ENCODE peak calls at places on chromosome 5, in four cellular contexts. Q, E, J and X are unnamed samples.

GRCh38 chr5:126864042-126864688 is 87.2 kb downstream of the LMNB1 start:
- DNase-seq in Q (no peak), J (no peak), E (no peak), X (no peak)

GRCh38 chr5:171365351-171365750 is 22.3 kb upstream of the NPM1 start:
- DNase-seq in E (no peak), Q (no peak), J (no peak), X (no peak)

GRCh38 chr5:1354491-1355033 is 9.7 kb upstream of the CLPTM1L start:
- DNase-seq in Q (no peak), J (no peak), E (no peak), X (no peak)

GRCh38 chr5:57441557-57441956 is 41.1 kb downstream of the ACTBL2 start:
- DNase-seq in E (no peak), Q (no peak), J (peak), X (no peak)

GRCh38 chr5:67182406-67182805 is 14.2 kb downstream of the CD180 start:
- DNase-seq in E (no peak), J (no peak), Q (peak), X (no peak)

GRCh38 chr5:107873877-107874276 is 203.1 kb upstream of the EFNA5 start:
- DNase-seq in Q (no peak), E (no peak), J (no peak), X (no peak)

GRCh38 chr5:72618699-72619098 is 111.5 kb upstream of the ZNF366 start:
- DNase-seq in Q (no peak), E (no peak), J (no peak), X (no peak)

GRCh38 chr5:111787006-111787405 is 30.0 kb upstream of the NREP start:
- DNase-seq in J (no peak), E (no peak), Q (no peak), X (no peak)

GRCh38 chr5:150038547-150038946 is 38.0 kb downstream of the HMGXB3 start:
- DNase-seq in Q (no peak), E (no peak), J (no peak), X (no peak)

GRCh38 chr5:35233601-35234000 is 3.3 kb upstream of the PRLR start:
- DNase-seq in E (no peak), J (no peak), Q (no peak), X (no peak)

GRCh38 chr5:123813937-123814624 is 302.1 kb downstream of the CSNK1G3 start:
- DNase-seq in E (no peak), Q (no peak), J (peak), X (peak)

GRCh38 chr5:95711501-95712346 is 19.4 kb upstream of the RHOBTB3 start:
- DNase-seq in J (no peak), Q (no peak), E (no peak), X (no peak)

GRCh38 chr5:109125755-109126429 is 283.9 kb downstream of the PJA2 start:
- DNase-seq in Q (no peak), E (no peak), J (no peak), X (no peak)

GRCh38 chr5:170216262-170216864 is 16.4 kb upstream of the C5orf58 start:
- DNase-seq in E (no peak), Q (no peak), J (no peak), X (no peak)

GRCh38 chr5:88923623-88924619 is 40.9 kb upstream of the MEF2C start:
- DNase-seq in Q (no peak), E (no peak), J (no peak), X (no peak)

GRCh38 chr5:146428658-146429057 is 18.5 kb upstream of the TCERG1 start:
- DNase-seq in Q (no peak), J (peak), E (no peak), X (no peak)
- H3K27ac ChIP-seq in Q (no peak), J (no peak), E (no peak), X (no peak)

GRCh38 chr5:69270827-69271226 is 36.1 kb downstream of the CDK7 start:
- DNase-seq in Q (no peak), J (no peak), E (no peak), X (no peak)

GRCh38 chr5:69271376-69271775 is 36.7 kb downstream of the CDK7 start:
- DNase-seq in E (no peak), J (no peak), Q (no peak), X (peak)

GRCh38 chr5:69265931-69266330 is 31.2 kb downstream of the CDK7 start:
- DNase-seq in Q (no peak), E (no peak), J (no peak), X (no peak)

DNA sequence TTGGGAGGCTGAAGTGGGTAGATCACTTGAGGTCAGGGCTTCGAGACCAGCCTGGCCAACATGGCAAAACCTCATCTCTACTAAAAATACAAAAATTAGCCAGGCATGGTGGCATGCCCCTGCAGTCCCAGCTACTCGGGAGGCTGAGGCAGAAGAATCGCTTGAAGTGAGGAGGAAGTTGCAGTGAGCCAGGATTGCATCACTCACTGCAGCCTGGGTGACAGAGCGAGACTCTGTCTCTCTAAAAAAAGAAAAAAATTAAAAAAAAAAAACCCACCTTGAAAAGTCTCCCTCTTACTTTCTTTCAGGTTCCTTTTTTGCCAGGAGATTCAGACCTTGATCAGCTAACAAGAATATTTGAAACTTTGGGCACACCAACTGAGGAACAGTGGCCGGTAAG is 34.2 kb downstream of the CDK7 start:
- DNase-seq in Q (no peak), E (no peak), J (no peak), X (no peak)
- H3K4me3 ChIP-seq in Q (no peak), E (no peak), J (no peak), X (no peak)

DNA sequence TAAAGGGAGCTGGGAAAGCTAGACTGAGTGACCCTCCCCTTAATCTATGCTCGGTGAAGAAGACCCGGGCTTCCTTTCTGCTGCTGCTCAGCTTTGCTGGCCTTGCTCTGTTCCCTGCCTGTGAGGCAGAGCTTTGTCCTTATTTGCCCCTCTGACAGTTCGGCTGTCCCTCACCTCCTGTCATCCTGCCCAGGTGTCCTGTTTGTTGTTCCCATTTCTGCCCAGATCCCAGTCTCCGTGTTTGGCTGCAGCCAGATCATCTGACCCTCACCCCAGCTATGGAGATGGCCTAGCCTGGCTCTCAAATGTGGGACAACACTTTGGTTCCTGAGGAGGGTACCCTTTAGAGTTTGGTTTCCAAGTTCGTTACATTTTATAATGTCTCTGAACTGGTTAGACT is 20.2 kb downstream of the OTULIN start:
- DNase-seq in E (no peak), J (no peak), Q (no peak), X (no peak)
- H3K27ac ChIP-seq in E (no peak), J (no peak), Q (no peak), X (no peak)

GRCh38 chr5:38446029-38446522 is 110.4 kb downstream of the LIFR start:
- DNase-seq in Q (no peak), E (no peak), J (no peak), X (no peak)
- H3K4me3 ChIP-seq in Q (no peak), E (no peak), J (no peak), X (no peak)

GRCh38 chr5:91379602-91380490 is 3.3 kb downstream of the ARRDC3 start:
- DNase-seq in E (peak), Q (peak), J (peak), X (peak)
- H3K27ac ChIP-seq in E (peak), Q (peak), J (peak), X (peak)

GRCh38 chr5:177098772-177099152 is 12.0 kb downstream of the FGFR4 start:
- DNase-seq in Q (no peak), J (peak), E (no peak), X (no peak)
- H3K4me3 ChIP-seq in Q (no peak), J (no peak), E (no peak), X (no peak)